ENCODE peak calls at places on chromosome 11, in seven cellular contexts. K is activated CD4-positive, alpha-beta T cell treated with anti-CD3 and anti-CD28 coated beads, Interleukin-2, amount 50 U/mL, for 4 hours; J is NCI-H1436; G is GM18507; W is stimulated activated CD4-positive, alpha-beta T cell treated with anti-CD3 and anti-CD28 coated beads, Interleukin-15, amount 100 ng/mL, for 24 hours; E is left cardiac atrium; Q is iPS-NIHi11. I is an unnamed sample.
A peak's percentile ranks its signal among the peaks of the same experiment; 100 is the strongest.

GRCh38 chr11:123111465-123111864 is 49.5 kb upstream of the HSPA8 start:
- DNase-seq in E (no peak), Q (peak; percentile 72), G (peak; percentile 28), J (peak; percentile 69), K (no peak), W (no peak), I (no peak)

GRCh38 chr11:120546312-120547205 is 35.0 kb downstream of the GRIK4 start:
- DNase-seq in G (no peak), J (peak; percentile 18), Q (peak; percentile 55), W (no peak), E (peak; percentile 67), K (no peak), I (no peak)

GRCh38 chr11:103927535-103927934 is 108.9 kb upstream of the DDI1 start:
- DNase-seq in W (no peak), E (no peak), G (no peak), J (no peak), K (no peak), Q (no peak), I (peak; percentile 30)

GRCh38 chr11:66363805-66364535 is 7.6 kb downstream of the SLC29A2 start:
- DNase-seq in J (peak; percentile 7), G (peak; percentile 52), K (peak; percentile 59), E (no peak), W (peak; percentile 86), Q (peak; percentile 91), I (no peak)

GRCh38 chr11:2912498-2912897 is 16.7 kb downstream of the PHLDA2 start:
- DNase-seq in E (no peak), W (no peak), Q (peak; percentile 81), G (no peak), J (no peak), K (no peak), I (no peak)

GRCh38 chr11:93686226-93686625 is 24.7 kb downstream of the CEP295 start:
- DNase-seq in W (no peak), G (no peak), Q (no peak), K (no peak), E (no peak), J (no peak), I (no peak)

GRCh38 chr11:114039551-114039950 is 20.0 kb upstream of the ZBTB16 start:
- DNase-seq in G (no peak), K (no peak), J (no peak), E (no peak), W (no peak), Q (no peak), I (no peak)

GRCh38 chr11:118627566-118627965 is 20.2 kb downstream of the PHLDB1 start:
- DNase-seq in K (no peak), G (no peak), Q (no peak), J (no peak), E (no peak), W (no peak), I (no peak)

GRCh38 chr11:91776660-91777059 is 448.0 kb upstream of the FAT3 start:
- DNase-seq in E (no peak), K (no peak), J (no peak), Q (no peak), W (no peak), G (no peak), I (no peak)

GRCh38 chr11:111836162-111836561 is 35.2 kb downstream of the ALG9 start:
- DNase-seq in Q (no peak), E (no peak), W (no peak), J (no peak), K (no peak), G (no peak), I (no peak)

GRCh38 chr11:44246726-44247125 is 63.2 kb downstream of the ALX4 start:
- DNase-seq in J (no peak), K (no peak), E (peak; percentile 48), W (no peak), G (no peak), Q (no peak), I (no peak)

GRCh38 chr11:73249304-73249703 is 22.8 kb upstream of the P2RY6 start:
- DNase-seq in K (no peak), Q (no peak), J (no peak), E (no peak), G (no peak), W (no peak), I (no peak)

GRCh38 chr11:112826026-112826425 is 135.2 kb upstream of the NCAM1 start:
- DNase-seq in K (no peak), E (no peak), W (no peak), G (no peak), Q (no peak), J (no peak), I (no peak)

GRCh38 chr11:69580529-69580928 is 60.4 kb upstream of the CCND1 start:
- DNase-seq in G (no peak), J (no peak), Q (no peak), E (no peak), W (no peak), K (no peak), I (no peak)

GRCh38 chr11:47156333-47156732 is 20.3 kb downstream of the ARFGAP2 start:
- DNase-seq in J (no peak), G (no peak), K (no peak), Q (no peak), E (no peak), W (no peak), I (no peak)

I was measured in GM12864.